ENCODE peak calls at places on chromosomes 3 and 15, in seven cellular contexts. G, R, F, Z, X, H and E are unnamed samples.

GRCh38 chr3:155202626-155203025 is 90.9 kb downstream of the STRIT1 start:
- DNase-seq in G (no peak), R (no peak), F (no peak), Z (no peak), X (no peak), H (no peak), E (no peak)

GRCh38 chr3:135240426-135240825 is 445.4 kb downstream of the EPHB1 start:
- DNase-seq in G (no peak), R (no peak), F (no peak), Z (no peak), X (no peak), H (no peak), E (no peak)

GRCh38 chr3:149968216-149968615 is 2.5 kb downstream of the PFN2 start:
- DNase-seq in G (no peak), R (no peak), F (no peak), Z (no peak), X (no peak), H (no peak), E (no peak)

GRCh38 chr3:64992462-64993285 is 304.9 kb upstream of the ADAMTS9 start:
- DNase-seq in G (peak), R (no peak), F (peak), Z (no peak), X (no peak), H (no peak), E (no peak)

GRCh38 chr3:147298511-147298982 is 107.8 kb downstream of the ZIC4 start:
- DNase-seq in G (no peak), R (peak), F (no peak), Z (no peak), X (no peak), H (no peak), E (no peak)

GRCh38 chr3:193869221-193870201 is 266.4 kb upstream of the HES1 start:
- DNase-seq in G (no peak), R (no peak), F (peak), Z (no peak), X (no peak), H (peak), E (peak)

GRCh38 chr3:44031387-44032380 is 210.0 kb upstream of the TOPAZ1 start:
- DNase-seq in G (no peak), R (no peak), F (no peak), Z (no peak), X (no peak), H (no peak), E (no peak)

GRCh38 chr3:184679056-184679502 is 32.8 kb downstream of the MAGEF1 start:
- DNase-seq in G (peak), R (no peak), F (no peak), Z (no peak), X (no peak), H (no peak), E (peak)

GRCh38 chr3:185176756-185177359 is 24.0 kb upstream of the C3orf70 start:
- DNase-seq in G (no peak), R (peak), F (no peak), Z (no peak), X (no peak), H (peak), E (no peak)

GRCh38 chr3:71056327-71056726 is 527.2 kb downstream of the FOXP1 start:
- DNase-seq in G (no peak), R (no peak), F (no peak), Z (no peak), X (no peak), H (no peak), E (no peak)

GRCh38 chr15:83292317-83292716 is 7.9 kb upstream of the BNC1 start:
- DNase-seq in G (no peak), R (no peak), F (no peak), Z (no peak), X (no peak), H (no peak), E (no peak)

GRCh38 chr3:149551500-149551899 is 77.0 kb downstream of the TM4SF4 start:
- DNase-seq in G (no peak), R (no peak), F (no peak), Z (no peak), X (no peak), H (no peak), E (no peak)

GRCh38 chr3:42473083-42473932 is 29.1 kb upstream of the VIPR1 start:
- DNase-seq in G (no peak), R (no peak), F (no peak), Z (peak), X (no peak), H (no peak), E (no peak)

GRCh38 chr3:54549607-54550006 is 378.3 kb downstream of the LRTM1 start:
- DNase-seq in G (no peak), R (no peak), F (no peak), Z (no peak), X (no peak), H (no peak), E (no peak)

GRCh38 chr3:29324180-29324651 is 43.3 kb downstream of the RBMS3 start:
- DNase-seq in G (peak), R (no peak), F (no peak), Z (peak), X (peak), H (no peak), E (peak)

GRCh38 chr3:11199902-11200678 is 45.8 kb downstream of the HRH1 start:
- DNase-seq in G (no peak), R (no peak), F (no peak), Z (no peak), X (no peak), H (no peak), E (no peak)

GRCh38 chr15:94671845-94672524 is 440.6 kb downstream of the MCTP2 start:
- DNase-seq in G (peak), R (no peak), F (peak), Z (no peak), X (no peak), H (no peak), E (peak)

GRCh38 chr3:190003730-190004129 is 117.0 kb downstream of the P3H2 start:
- DNase-seq in G (no peak), R (no peak), F (no peak), Z (no peak), X (no peak), H (no peak), E (no peak)

GRCh38 chr3:131147534-131147933 is 120.9 kb downstream of the NEK11 start:
- DNase-seq in G (no peak), R (no peak), F (no peak), Z (no peak), X (no peak), H (no peak), E (no peak)

GRCh38 chr15:65130941-65131340 is 2.7 kb downstream of the PDCD7 start:
- DNase-seq in G (no peak), R (no peak), F (no peak), Z (no peak), X (no peak), H (no peak), E (no peak)

GRCh38 chr15:71103102-71103676 is 12.1 kb upstream of the THSD4 start:
- DNase-seq in G (no peak), R (peak), F (no peak), Z (peak), X (no peak), H (no peak), E (peak)

GRCh38 chr3:50620420-50620819 is 3.5 kb downstream of the MAPKAPK3 start:
- DNase-seq in G (no peak), R (no peak), F (no peak), Z (no peak), X (no peak), H (no peak), E (no peak)

GRCh38 chr3:48243886-48244285 is 3.0 kb downstream of the ZNF589 start:
- DNase-seq in G (no peak), R (no peak), F (no peak), Z (no peak), X (no peak), H (no peak), E (peak)

GRCh38 chr3:79690072-79690471 is 77.7 kb downstream of the ROBO1 start:
- DNase-seq in G (no peak), R (no peak), F (no peak), Z (no peak), X (no peak), H (no peak), E (no peak)

GRCh38 chr3:66076861-66077495 is 38.3 kb upstream of the MAGI1 start:
- DNase-seq in G (no peak), R (no peak), F (no peak), Z (no peak), X (no peak), H (no peak), E (no peak)

DNA sequence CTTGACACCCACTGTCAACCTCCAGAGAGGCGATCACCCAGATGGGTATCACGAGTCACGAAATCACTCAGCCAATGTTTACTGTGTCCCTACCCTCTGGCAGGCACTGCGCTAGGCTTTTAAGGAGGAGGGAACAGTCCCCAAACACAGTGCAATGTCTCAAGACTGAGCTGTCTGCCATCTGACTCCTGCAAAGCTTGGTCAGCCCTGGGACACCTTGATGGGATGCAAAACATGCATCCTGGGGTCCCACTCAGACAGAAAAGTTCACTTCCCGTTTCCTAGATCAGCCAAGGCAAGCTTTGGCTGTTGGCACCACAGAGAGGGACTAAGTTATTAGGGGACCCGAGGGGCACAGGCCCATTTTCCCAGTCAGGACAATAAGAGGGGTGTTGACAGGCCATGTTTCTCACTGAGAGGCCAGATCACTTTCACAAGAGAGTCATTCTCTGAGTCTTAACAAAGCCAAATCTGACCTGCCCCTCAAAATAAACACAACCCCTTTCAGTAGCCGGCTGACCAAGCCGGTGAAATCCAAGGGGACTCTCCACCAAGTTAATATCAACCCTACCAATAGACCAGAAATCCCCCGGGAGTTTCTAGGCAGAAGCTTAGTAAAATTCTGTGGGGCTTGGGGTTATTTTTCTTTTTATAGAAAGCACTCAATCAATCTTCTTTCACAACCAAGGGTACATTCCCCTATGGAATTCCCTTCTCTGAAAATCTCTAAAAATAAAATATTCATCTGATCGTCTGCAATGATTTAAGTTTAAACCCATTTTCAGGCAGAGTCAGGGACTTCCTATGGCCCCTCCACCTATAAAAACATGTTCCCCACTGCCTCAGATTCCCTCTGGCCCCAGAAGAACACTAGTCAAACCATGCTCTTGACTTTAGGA is 3.5 kb downstream of the RFTN1 start:
- DNase-seq in G (no peak), R (no peak), F (no peak), Z (no peak), X (no peak), H (no peak), E (no peak)
- TF ChIP-seq POLR2A in G (no peak), R (no peak), F (no peak), Z (no peak), X (no peak), H (no peak), E (no peak)

GRCh38 chr3:127305499-127305898 is 17.7 kb upstream of the PRR20G start:
- DNase-seq in G (no peak), R (no peak), F (no peak), Z (no peak), X (no peak), H (no peak), E (no peak)

GRCh38 chr3:127306361-127307112 is 18.7 kb upstream of the PRR20G start:
- DNase-seq in G (no peak), R (no peak), F (no peak), Z (no peak), X (no peak), H (no peak), E (no peak)

GRCh38 chr3:127307918-127308317 is 20.1 kb upstream of the PRR20G start:
- DNase-seq in G (no peak), R (no peak), F (no peak), Z (no peak), X (no peak), H (no peak), E (no peak)

GRCh38 chr3:127307431-127307830 is 19.6 kb upstream of the PRR20G start:
- DNase-seq in G (no peak), R (no peak), F (no peak), Z (no peak), X (no peak), H (no peak), E (no peak)

DNA sequence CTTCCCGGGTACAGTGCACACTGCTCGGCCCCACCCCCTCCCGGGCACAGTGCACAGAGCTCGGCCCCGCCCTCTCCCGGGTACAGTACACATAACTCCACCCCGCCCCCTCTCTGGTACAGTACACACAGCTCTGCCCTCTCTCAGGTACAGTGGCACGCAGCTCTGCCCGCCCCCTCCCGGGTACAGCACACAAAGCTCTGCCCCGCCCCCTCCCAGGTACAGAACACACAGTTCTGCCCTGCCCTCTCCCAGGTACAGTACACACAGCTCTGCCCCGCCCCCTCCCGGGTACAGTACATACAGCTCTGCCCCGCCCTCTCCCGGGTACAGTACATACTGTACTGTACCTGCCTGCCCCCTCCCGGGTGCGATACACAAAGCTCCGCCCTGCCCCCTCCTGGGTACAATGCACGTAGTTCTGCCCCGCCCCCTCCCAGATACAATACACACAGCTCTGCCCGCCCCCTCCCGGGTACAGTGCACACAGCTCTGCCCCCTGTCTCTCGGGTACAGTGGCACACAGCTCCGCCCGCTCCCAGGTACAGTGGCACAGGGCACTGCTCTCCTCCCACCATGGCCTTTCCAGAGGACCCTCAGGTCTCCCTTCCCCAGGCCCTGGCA is 16.4 kb upstream of the PRR20G start:
- DNase-seq in G (no peak), R (peak), F (no peak), Z (peak), X (no peak), H (peak), E (no peak)
- TF ChIP-seq EP300 in G (no peak), R (no peak), F (no peak), Z (peak), X (no peak), H (no peak), E (no peak)

GRCh38 chr3:124978627-124979026 is 44.1 kb upstream of the MUC13 start:
- DNase-seq in G (no peak), R (no peak), F (no peak), Z (no peak), X (no peak), H (no peak), E (no peak)

GRCh38 chr3:124984754-124985153 is 50.2 kb upstream of the MUC13 start:
- DNase-seq in G (no peak), R (no peak), F (no peak), Z (no peak), X (no peak), H (no peak), E (no peak)

GRCh38 chr3:124982855-124983254 is 48.3 kb upstream of the MUC13 start:
- DNase-seq in G (no peak), R (no peak), F (no peak), Z (no peak), X (no peak), H (no peak), E (no peak)

GRCh38 chr3:124985358-124985757 is 50.8 kb upstream of the MUC13 start:
- DNase-seq in G (no peak), R (no peak), F (no peak), Z (no peak), X (no peak), H (no peak), E (no peak)

GRCh38 chr3:124981472-124981871 is 46.9 kb upstream of the MUC13 start:
- DNase-seq in G (no peak), R (no peak), F (no peak), Z (no peak), X (no peak), H (no peak), E (no peak)
- TF ChIP-seq POLR2A in G (no peak), R (no peak), F (no peak), Z (no peak), X (no peak), H (no peak), E (no peak)

GRCh38 chr3:188212308-188212969 is 58.5 kb downstream of the LPP start:
- DNase-seq in G (no peak), R (peak), F (peak), Z (no peak), X (no peak), H (no peak), E (peak)

GRCh38 chr3:188214442-188214841 is 60.5 kb downstream of the LPP start:
- DNase-seq in G (no peak), R (peak), F (no peak), Z (no peak), X (no peak), H (no peak), E (peak)

GRCh38 chr3:188209740-188210139 is 55.8 kb downstream of the LPP start:
- DNase-seq in G (no peak), R (no peak), F (no peak), Z (no peak), X (no peak), H (no peak), E (no peak)

GRCh38 chr3:188208751-188209433 is 54.9 kb downstream of the LPP start:
- DNase-seq in G (no peak), R (no peak), F (no peak), Z (no peak), X (no peak), H (no peak), E (no peak)

GRCh38 chr3:188211476-188211875 is 57.5 kb downstream of the LPP start:
- DNase-seq in G (no peak), R (no peak), F (no peak), Z (no peak), X (no peak), H (no peak), E (peak)
- TF ChIP-seq EP300 in G (no peak), R (no peak), F (no peak), Z (no peak), X (no peak), H (no peak), E (no peak)

GRCh38 chr15:59303641-59304433 is 68.8 kb downstream of the MYO1E start:
- DNase-seq in G (peak), R (peak), F (no peak), Z (peak), X (no peak), H (no peak), E (no peak)
- TF ChIP-seq POLR2A in G (no peak), R (no peak), F (no peak), Z (no peak), X (no peak), H (no peak), E (no peak)